ENCODE peak calls at places on chromosomes 7 and 10, in five cellular contexts. One of them, this sample, is unnamed. For H3K27me3 and H3K4me1, the result is how much of the 10 kb centered on the place peaks cover.

GRCh38 chr10:17381502-17382142 is 72.8 kb downstream of the ST8SIA6 start:
- DNase-seq in stomach: no peak
- DNase-seq in SK-N-SH: no peak
- DNase-seq in heart right ventricle: no peak
- DNase-seq in fibroblast of lung: no peak
- DNase-seq in this sample: no peak

GRCh38 chr7:71131256-71131752 is 640 bp upstream of the GALNT17 start:
- DNase-seq in stomach: no peak
- DNase-seq in SK-N-SH: peak
- DNase-seq in heart right ventricle: peak
- DNase-seq in fibroblast of lung: peak
- DNase-seq in this sample: no peak

GRCh38 chr10:70991140-70992124 is 103.1 kb upstream of the PCBD1 start:
- DNase-seq in stomach: no peak
- DNase-seq in SK-N-SH: no peak
- DNase-seq in heart right ventricle: no peak
- DNase-seq in fibroblast of lung: no peak
- DNase-seq in this sample: no peak

GRCh38 chr10:101683226-101683625 is 11.7 kb downstream of the FBXW4 start:
- DNase-seq in stomach: no peak
- DNase-seq in SK-N-SH: no peak
- DNase-seq in heart right ventricle: no peak
- DNase-seq in fibroblast of lung: peak
- DNase-seq in this sample: no peak

GRCh38 chr10:77413231-77413630 is 224.4 kb downstream of the KCNMA1 start:
- DNase-seq in stomach: no peak
- DNase-seq in SK-N-SH: no peak
- DNase-seq in heart right ventricle: no peak
- DNase-seq in fibroblast of lung: no peak
- DNase-seq in this sample: no peak

GRCh38 chr7:28903779-28904538 is 54.2 kb downstream of the TRIL start:
- DNase-seq in stomach: no peak
- DNase-seq in SK-N-SH: no peak
- DNase-seq in heart right ventricle: no peak
- DNase-seq in fibroblast of lung: no peak
- DNase-seq in this sample: no peak

GRCh38 chr10:14008648-14009072 is 322.1 kb downstream of the FRMD4A start:
- DNase-seq in stomach: no peak
- DNase-seq in SK-N-SH: no peak
- DNase-seq in heart right ventricle: no peak
- DNase-seq in fibroblast of lung: no peak
- DNase-seq in this sample: no peak

GRCh38 chr7:38310601-38311057 is 37.2 kb upstream of the TARP start:
- DNase-seq in stomach: peak
- DNase-seq in SK-N-SH: peak
- DNase-seq in heart right ventricle: peak
- DNase-seq in fibroblast of lung: no peak
- DNase-seq in this sample: no peak

GRCh38 chr7:6533893-6534804 is 17.1 kb downstream of the GRID2IP start:
- DNase-seq in stomach: no peak
- DNase-seq in SK-N-SH: no peak
- DNase-seq in heart right ventricle: no peak
- DNase-seq in fibroblast of lung: no peak
- DNase-seq in this sample: no peak

GRCh38 chr10:28431139-28431538 is 101.8 kb upstream of the WAC start:
- DNase-seq in stomach: no peak
- DNase-seq in SK-N-SH: no peak
- DNase-seq in heart right ventricle: no peak
- DNase-seq in fibroblast of lung: no peak
- DNase-seq in this sample: no peak

GRCh38 chr7:118003438-118003837 is 130.2 kb upstream of the CTTNBP2 start:
- DNase-seq in stomach: no peak
- DNase-seq in SK-N-SH: no peak
- DNase-seq in heart right ventricle: no peak
- DNase-seq in fibroblast of lung: no peak
- DNase-seq in this sample: no peak

GRCh38 chr10:71998840-71999194 is 34.6 kb downstream of the CHST3 start:
- DNase-seq in stomach: peak
- DNase-seq in SK-N-SH: peak
- DNase-seq in heart right ventricle: peak
- DNase-seq in fibroblast of lung: peak
- DNase-seq in this sample: peak

GRCh38 chr10:61047788-61048560 is 104.0 kb upstream of the RHOBTB1 start:
- DNase-seq in stomach: no peak
- DNase-seq in SK-N-SH: no peak
- DNase-seq in heart right ventricle: no peak
- DNase-seq in fibroblast of lung: no peak
- DNase-seq in this sample: no peak

GRCh38 chr7:87038993-87039716 is 20.3 kb downstream of the ELAPOR2 start:
- DNase-seq in stomach: no peak
- DNase-seq in SK-N-SH: no peak
- DNase-seq in heart right ventricle: no peak
- DNase-seq in fibroblast of lung: no peak
- DNase-seq in this sample: no peak

GRCh38 chr7:19302731-19303130 is 157.5 kb upstream of the FERD3L start:
- DNase-seq in stomach: no peak
- DNase-seq in SK-N-SH: no peak
- DNase-seq in heart right ventricle: no peak
- DNase-seq in fibroblast of lung: no peak
- DNase-seq in this sample: no peak

GRCh38 chr10:101146392-101147251 is 15.5 kb downstream of the TLX1 start:
- DNase-seq in stomach: no peak
- DNase-seq in SK-N-SH: peak
- DNase-seq in heart right ventricle: no peak
- DNase-seq in fibroblast of lung: no peak
- DNase-seq in this sample: no peak

GRCh38 chr10:88117227-88117626 is 253.8 kb downstream of the PTEN start:
- DNase-seq in stomach: no peak
- DNase-seq in SK-N-SH: no peak
- DNase-seq in heart right ventricle: no peak
- DNase-seq in fibroblast of lung: peak
- DNase-seq in this sample: no peak

GRCh38 chr10:13970967-13971353 is 359.8 kb downstream of the FRMD4A start:
- DNase-seq in stomach: no peak
- DNase-seq in SK-N-SH: no peak
- DNase-seq in heart right ventricle: no peak
- DNase-seq in fibroblast of lung: no peak
- DNase-seq in this sample: no peak

GRCh38 chr10:118805146-118805545 is 50.4 kb upstream of the CACUL1 start:
- DNase-seq in stomach: peak
- DNase-seq in SK-N-SH: no peak
- DNase-seq in heart right ventricle: no peak
- DNase-seq in fibroblast of lung: no peak
- DNase-seq in this sample: no peak

GRCh38 chr10:30431435-30431911 is 2.5 kb upstream of the MAP3K8 start:
- DNase-seq in stomach: peak
- DNase-seq in SK-N-SH: no peak
- DNase-seq in heart right ventricle: peak
- DNase-seq in fibroblast of lung: peak
- DNase-seq in this sample: peak

GRCh38 chr10:20257422-20257821 is 441.2 kb downstream of the PLXDC2 start:
- DNase-seq in stomach: no peak
- DNase-seq in SK-N-SH: no peak
- DNase-seq in heart right ventricle: no peak
- DNase-seq in fibroblast of lung: no peak
- DNase-seq in this sample: no peak

GRCh38 chr7:86939197-86939814 is 120.1 kb downstream of the ELAPOR2 start:
- DNase-seq in stomach: no peak
- DNase-seq in SK-N-SH: peak
- DNase-seq in heart right ventricle: peak
- DNase-seq in fibroblast of lung: peak
- DNase-seq in this sample: peak

GRCh38 chr7:134865001-134865845 is 85.8 kb downstream of the CALD1 start:
- DNase-seq in stomach: no peak
- DNase-seq in SK-N-SH: no peak
- DNase-seq in heart right ventricle: no peak
- DNase-seq in fibroblast of lung: peak
- DNase-seq in this sample: no peak

GRCh38 chr10:99530108-99531025 is 2.4 kb upstream of the NKX2-3 start:
- DNase-seq in stomach: no peak
- DNase-seq in SK-N-SH: peak
- DNase-seq in heart right ventricle: no peak
- DNase-seq in fibroblast of lung: no peak
- DNase-seq in this sample: no peak
- H3K27me3 ChIP-seq in stomach: half or more
- H3K27me3 ChIP-seq in SK-N-SH: half or more
- H3K27me3 ChIP-seq in heart right ventricle: half or more
- H3K27me3 ChIP-seq in fibroblast of lung: half or more
- H3K27me3 ChIP-seq in this sample: under half

GRCh38 chr7:81887691-81888090 is 117.8 kb upstream of the HGF start:
- DNase-seq in stomach: no peak
- DNase-seq in SK-N-SH: no peak
- DNase-seq in heart right ventricle: no peak
- DNase-seq in fibroblast of lung: no peak
- DNase-seq in this sample: no peak
- H3K4me1 ChIP-seq in stomach: under half
- H3K4me1 ChIP-seq in SK-N-SH: under half
- H3K4me1 ChIP-seq in heart right ventricle: under half
- H3K4me1 ChIP-seq in fibroblast of lung: under half
- H3K4me1 ChIP-seq in this sample: under half

DNA sequence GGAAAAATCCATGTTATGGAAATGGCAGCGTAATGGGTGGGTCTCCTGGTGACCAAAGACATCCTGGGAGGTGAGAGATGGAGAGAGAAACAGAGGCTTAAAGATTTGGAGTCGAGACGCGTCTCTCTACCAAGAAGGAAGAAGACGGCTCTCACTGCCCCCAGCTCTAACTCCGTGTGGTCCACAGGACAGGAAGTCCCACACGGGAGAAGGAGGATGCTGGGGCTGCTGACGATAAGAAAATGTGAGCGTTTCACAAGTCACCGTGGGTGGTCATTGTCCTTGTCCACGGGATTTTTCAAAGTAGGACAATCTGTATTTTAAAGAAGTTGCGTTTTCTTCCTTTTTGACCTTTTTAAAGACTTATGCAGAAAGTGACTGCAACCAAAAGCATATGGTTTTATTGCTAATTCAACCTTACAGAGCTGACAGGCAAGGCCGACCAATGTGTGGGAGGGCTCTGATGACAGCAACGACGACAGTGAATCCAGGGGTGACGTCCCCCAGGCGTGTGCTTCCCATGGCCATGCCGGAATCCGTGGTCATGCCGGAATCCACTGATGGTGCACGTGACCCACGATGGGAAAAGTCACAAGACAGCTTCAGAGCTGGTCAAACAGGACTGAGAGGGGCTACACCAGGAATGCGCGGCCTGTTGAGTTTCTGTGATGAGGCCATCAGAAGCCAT is 341.2 kb downstream of the PTPRN2 start:
- DNase-seq in stomach: peak
- DNase-seq in SK-N-SH: no peak
- DNase-seq in heart right ventricle: no peak
- DNase-seq in fibroblast of lung: no peak
- DNase-seq in this sample: no peak
- H3K27me3 ChIP-seq in stomach: under half
- H3K27me3 ChIP-seq in SK-N-SH: under half
- H3K27me3 ChIP-seq in heart right ventricle: under half
- H3K27me3 ChIP-seq in fibroblast of lung: under half
- H3K27me3 ChIP-seq in this sample: under half

GRCh38 chr10:125011171-125011925 is 69.4 kb downstream of the ZRANB1 start:
- DNase-seq in stomach: no peak
- DNase-seq in SK-N-SH: no peak
- DNase-seq in heart right ventricle: no peak
- DNase-seq in fibroblast of lung: no peak
- DNase-seq in this sample: no peak
- H3K4me1 ChIP-seq in stomach: half or more
- H3K4me1 ChIP-seq in SK-N-SH: under half
- H3K4me1 ChIP-seq in heart right ventricle: half or more
- H3K4me1 ChIP-seq in fibroblast of lung: under half
- H3K4me1 ChIP-seq in this sample: under half

GRCh38 chr7:122887198-122887597 is 938 bp upstream of the CADPS2 start:
- DNase-seq in stomach: peak
- DNase-seq in SK-N-SH: peak
- DNase-seq in heart right ventricle: peak
- DNase-seq in fibroblast of lung: peak
- DNase-seq in this sample: peak

GRCh38 chr7:122889116-122889515 is 2.9 kb upstream of the CADPS2 start:
- DNase-seq in stomach: no peak
- DNase-seq in SK-N-SH: no peak
- DNase-seq in heart right ventricle: no peak
- DNase-seq in fibroblast of lung: no peak
- DNase-seq in this sample: no peak

GRCh38 chr7:122886357-122887081 is at the start of gene CADPS2:
- DNase-seq in stomach: peak
- DNase-seq in SK-N-SH: peak
- DNase-seq in heart right ventricle: peak
- DNase-seq in fibroblast of lung: peak
- DNase-seq in this sample: peak

GRCh38 chr7:122885583-122886356 is 490 bp downstream of the CADPS2 start:
- DNase-seq in stomach: peak
- DNase-seq in SK-N-SH: peak
- DNase-seq in heart right ventricle: peak
- DNase-seq in fibroblast of lung: peak
- DNase-seq in this sample: peak

DNA sequence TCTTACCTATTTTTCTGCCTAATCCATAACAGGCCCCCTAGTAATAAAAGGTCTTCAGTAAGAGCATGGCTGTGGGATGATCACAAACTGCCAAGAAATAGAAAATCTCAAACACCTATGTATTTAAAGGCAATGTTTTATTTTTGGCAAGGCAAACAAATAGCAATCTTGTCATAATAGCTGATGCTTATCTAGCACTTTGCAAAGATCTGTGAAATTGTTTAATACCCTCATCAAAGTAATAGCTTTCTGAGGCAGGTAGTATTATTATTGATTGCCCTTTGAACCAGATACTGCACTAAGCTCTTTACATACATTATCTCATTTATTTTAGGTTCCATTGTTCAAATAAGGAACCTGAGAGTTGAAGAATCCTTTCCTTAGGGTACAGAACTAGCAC is 1.6 kb upstream of the CADPS2 start:
- DNase-seq in stomach: no peak
- DNase-seq in SK-N-SH: no peak
- DNase-seq in heart right ventricle: no peak
- DNase-seq in fibroblast of lung: no peak
- DNase-seq in this sample: no peak
- H3K27me3 ChIP-seq in stomach: under half
- H3K27me3 ChIP-seq in SK-N-SH: under half
- H3K27me3 ChIP-seq in heart right ventricle: under half
- H3K27me3 ChIP-seq in fibroblast of lung: under half
- H3K27me3 ChIP-seq in this sample: under half

DNA sequence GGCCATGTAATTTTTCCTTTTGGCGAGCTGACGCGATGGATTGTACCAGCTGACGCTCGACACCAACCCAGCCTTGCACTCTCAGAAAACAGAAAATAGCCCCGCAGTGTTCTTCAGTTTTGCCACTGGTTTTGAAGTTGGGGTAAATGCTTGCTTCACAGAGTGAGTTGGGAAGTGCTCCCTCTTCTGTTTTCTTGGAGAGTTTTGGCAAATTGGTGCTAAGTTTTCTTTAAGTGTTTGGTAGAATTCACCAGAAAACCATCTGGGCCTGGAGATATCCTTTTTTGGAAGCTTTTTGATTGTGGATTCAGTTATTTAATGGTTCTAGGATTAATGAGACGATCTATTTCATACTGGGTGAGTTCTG is 252.8 kb downstream of the ELFN1 start:
- DNase-seq in stomach: no peak
- DNase-seq in SK-N-SH: no peak
- DNase-seq in heart right ventricle: no peak
- DNase-seq in fibroblast of lung: no peak
- DNase-seq in this sample: no peak
- H3K4me1 ChIP-seq in stomach: under half
- H3K4me1 ChIP-seq in SK-N-SH: under half
- H3K4me1 ChIP-seq in heart right ventricle: under half
- H3K4me1 ChIP-seq in fibroblast of lung: under half
- H3K4me1 ChIP-seq in this sample: under half

This sample was measured in small intestine.